ENCODE peak calls at places on chromosomes 13 and 19, in six cellular contexts. One of them, this sample, is unnamed.

GRCh38 chr19:4581381-4582111 is 22.1 kb upstream of the SEMA6B start:
- DNase-seq in stimulated activated naive CD8-positive, alpha-beta T cell treated with anti-CD3 and anti-CD28 coated beads, Interleukin-15, Interleukin-2, amounts not matched to agents 100 U/mL and 50 U/mL, for 24 hours: peak
- DNase-seq in AG04450: no peak
- DNase-seq in RPMI8226: peak
- DNase-seq in pulmonary artery endothelial cell: no peak
- DNase-seq in T-helper 2 cell: no peak
- DNase-seq in this sample: no peak

GRCh38 chr13:110293037-110293436 is 13.9 kb downstream of the COL4A1 start:
- DNase-seq in RPMI8226: no peak
- DNase-seq in T-helper 2 cell: no peak
- DNase-seq in stimulated activated naive CD8-positive, alpha-beta T cell treated with anti-CD3 and anti-CD28 coated beads, Interleukin-15, Interleukin-2, amounts not matched to agents 100 U/mL and 50 U/mL, for 24 hours: no peak
- DNase-seq in AG04450: no peak
- DNase-seq in pulmonary artery endothelial cell: no peak
- DNase-seq in this sample: no peak

GRCh38 chr19:49936549-49936948 is 7.2 kb upstream of the NUP62 start:
- DNase-seq in AG04450: no peak
- DNase-seq in RPMI8226: no peak
- DNase-seq in stimulated activated naive CD8-positive, alpha-beta T cell treated with anti-CD3 and anti-CD28 coated beads, Interleukin-15, Interleukin-2, amounts not matched to agents 100 U/mL and 50 U/mL, for 24 hours: no peak
- DNase-seq in T-helper 2 cell: no peak
- DNase-seq in pulmonary artery endothelial cell: no peak
- DNase-seq in this sample: no peak

GRCh38 chr13:51590966-51591627 is 6.8 kb downstream of the WDFY2 start:
- DNase-seq in RPMI8226: no peak
- DNase-seq in stimulated activated naive CD8-positive, alpha-beta T cell treated with anti-CD3 and anti-CD28 coated beads, Interleukin-15, Interleukin-2, amounts not matched to agents 100 U/mL and 50 U/mL, for 24 hours: no peak
- DNase-seq in AG04450: peak
- DNase-seq in pulmonary artery endothelial cell: no peak
- DNase-seq in T-helper 2 cell: no peak
- DNase-seq in this sample: no peak

GRCh38 chr19:33938821-33939220 is 142.2 kb downstream of the KCTD15 start:
- DNase-seq in AG04450: no peak
- DNase-seq in pulmonary artery endothelial cell: no peak
- DNase-seq in stimulated activated naive CD8-positive, alpha-beta T cell treated with anti-CD3 and anti-CD28 coated beads, Interleukin-15, Interleukin-2, amounts not matched to agents 100 U/mL and 50 U/mL, for 24 hours: no peak
- DNase-seq in RPMI8226: no peak
- DNase-seq in T-helper 2 cell: no peak
- DNase-seq in this sample: no peak

GRCh38 chr19:18416778-18417249 is 2.4 kb upstream of the SSBP4 start:
- DNase-seq in stimulated activated naive CD8-positive, alpha-beta T cell treated with anti-CD3 and anti-CD28 coated beads, Interleukin-15, Interleukin-2, amounts not matched to agents 100 U/mL and 50 U/mL, for 24 hours: peak
- DNase-seq in AG04450: no peak
- DNase-seq in RPMI8226: peak
- DNase-seq in pulmonary artery endothelial cell: no peak
- DNase-seq in T-helper 2 cell: peak
- DNase-seq in this sample: no peak

GRCh38 chr13:40261361-40261760 is 405.1 kb downstream of the FOXO1 start:
- DNase-seq in T-helper 2 cell: no peak
- DNase-seq in RPMI8226: no peak
- DNase-seq in pulmonary artery endothelial cell: no peak
- DNase-seq in stimulated activated naive CD8-positive, alpha-beta T cell treated with anti-CD3 and anti-CD28 coated beads, Interleukin-15, Interleukin-2, amounts not matched to agents 100 U/mL and 50 U/mL, for 24 hours: no peak
- DNase-seq in AG04450: no peak
- DNase-seq in this sample: no peak

GRCh38 chr13:44932171-44932849 is 57.0 kb downstream of the NUFIP1 start:
- DNase-seq in T-helper 2 cell: no peak
- DNase-seq in AG04450: no peak
- DNase-seq in RPMI8226: no peak
- DNase-seq in pulmonary artery endothelial cell: no peak
- DNase-seq in stimulated activated naive CD8-positive, alpha-beta T cell treated with anti-CD3 and anti-CD28 coated beads, Interleukin-15, Interleukin-2, amounts not matched to agents 100 U/mL and 50 U/mL, for 24 hours: no peak
- DNase-seq in this sample: no peak

GRCh38 chr13:44921478-44921877 is 67.8 kb downstream of the NUFIP1 start:
- DNase-seq in AG04450: no peak
- DNase-seq in T-helper 2 cell: no peak
- DNase-seq in RPMI8226: no peak
- DNase-seq in pulmonary artery endothelial cell: no peak
- DNase-seq in stimulated activated naive CD8-positive, alpha-beta T cell treated with anti-CD3 and anti-CD28 coated beads, Interleukin-15, Interleukin-2, amounts not matched to agents 100 U/mL and 50 U/mL, for 24 hours: no peak
- DNase-seq in this sample: no peak

GRCh38 chr19:5055457-5055776 is 86.5 kb downstream of the KDM4B start:
- DNase-seq in T-helper 2 cell: no peak
- DNase-seq in AG04450: no peak
- DNase-seq in stimulated activated naive CD8-positive, alpha-beta T cell treated with anti-CD3 and anti-CD28 coated beads, Interleukin-15, Interleukin-2, amounts not matched to agents 100 U/mL and 50 U/mL, for 24 hours: no peak
- DNase-seq in RPMI8226: no peak
- DNase-seq in pulmonary artery endothelial cell: no peak
- DNase-seq in this sample: no peak

GRCh38 chr19:14603990-14604387 is 21.1 kb downstream of the CLEC17A start:
- DNase-seq in pulmonary artery endothelial cell: no peak
- DNase-seq in T-helper 2 cell: no peak
- DNase-seq in RPMI8226: no peak
- DNase-seq in stimulated activated naive CD8-positive, alpha-beta T cell treated with anti-CD3 and anti-CD28 coated beads, Interleukin-15, Interleukin-2, amounts not matched to agents 100 U/mL and 50 U/mL, for 24 hours: no peak
- DNase-seq in AG04450: no peak
- DNase-seq in this sample: no peak

GRCh38 chr13:83731113-83731512 is 151.2 kb downstream of the SLITRK1 start:
- DNase-seq in AG04450: no peak
- DNase-seq in pulmonary artery endothelial cell: no peak
- DNase-seq in T-helper 2 cell: no peak
- DNase-seq in stimulated activated naive CD8-positive, alpha-beta T cell treated with anti-CD3 and anti-CD28 coated beads, Interleukin-15, Interleukin-2, amounts not matched to agents 100 U/mL and 50 U/mL, for 24 hours: no peak
- DNase-seq in RPMI8226: no peak
- DNase-seq in this sample: no peak

GRCh38 chr19:19865750-19866598 is at the start of gene ZNF253:
- DNase-seq in T-helper 2 cell: peak
- DNase-seq in stimulated activated naive CD8-positive, alpha-beta T cell treated with anti-CD3 and anti-CD28 coated beads, Interleukin-15, Interleukin-2, amounts not matched to agents 100 U/mL and 50 U/mL, for 24 hours: peak
- DNase-seq in RPMI8226: peak
- DNase-seq in AG04450: peak
- DNase-seq in pulmonary artery endothelial cell: peak
- DNase-seq in this sample: peak

GRCh38 chr13:91347996-91348905 is 764 bp downstream of the MIR17HG start:
- DNase-seq in T-helper 2 cell: peak
- DNase-seq in pulmonary artery endothelial cell: no peak
- DNase-seq in stimulated activated naive CD8-positive, alpha-beta T cell treated with anti-CD3 and anti-CD28 coated beads, Interleukin-15, Interleukin-2, amounts not matched to agents 100 U/mL and 50 U/mL, for 24 hours: peak
- DNase-seq in RPMI8226: peak
- DNase-seq in AG04450: no peak
- DNase-seq in this sample: no peak

GRCh38 chr19:5539431-5539833 is 28.3 kb downstream of the TINCR start:
- DNase-seq in AG04450: no peak
- DNase-seq in stimulated activated naive CD8-positive, alpha-beta T cell treated with anti-CD3 and anti-CD28 coated beads, Interleukin-15, Interleukin-2, amounts not matched to agents 100 U/mL and 50 U/mL, for 24 hours: no peak
- DNase-seq in RPMI8226: peak
- DNase-seq in pulmonary artery endothelial cell: no peak
- DNase-seq in T-helper 2 cell: no peak
- DNase-seq in this sample: no peak

GRCh38 chr13:106151056-106151699 is 384.3 kb downstream of the EFNB2 start:
- DNase-seq in pulmonary artery endothelial cell: peak
- DNase-seq in T-helper 2 cell: no peak
- DNase-seq in stimulated activated naive CD8-positive, alpha-beta T cell treated with anti-CD3 and anti-CD28 coated beads, Interleukin-15, Interleukin-2, amounts not matched to agents 100 U/mL and 50 U/mL, for 24 hours: no peak
- DNase-seq in AG04450: peak
- DNase-seq in RPMI8226: no peak
- DNase-seq in this sample: no peak

GRCh38 chr13:48126944-48127814 is 32.3 kb upstream of the MED4 start:
- DNase-seq in AG04450: no peak
- DNase-seq in RPMI8226: peak
- DNase-seq in T-helper 2 cell: peak
- DNase-seq in stimulated activated naive CD8-positive, alpha-beta T cell treated with anti-CD3 and anti-CD28 coated beads, Interleukin-15, Interleukin-2, amounts not matched to agents 100 U/mL and 50 U/mL, for 24 hours: no peak
- DNase-seq in pulmonary artery endothelial cell: no peak
- DNase-seq in this sample: no peak

GRCh38 chr19:6172074-6172863 is 36.8 kb downstream of the ACSBG2 start:
- DNase-seq in pulmonary artery endothelial cell: no peak
- DNase-seq in stimulated activated naive CD8-positive, alpha-beta T cell treated with anti-CD3 and anti-CD28 coated beads, Interleukin-15, Interleukin-2, amounts not matched to agents 100 U/mL and 50 U/mL, for 24 hours: no peak
- DNase-seq in AG04450: no peak
- DNase-seq in RPMI8226: no peak
- DNase-seq in T-helper 2 cell: no peak
- DNase-seq in this sample: no peak

GRCh38 chr19:11881151-11881800 is 6.3 kb upstream of the ZNF69 start:
- DNase-seq in pulmonary artery endothelial cell: peak
- DNase-seq in RPMI8226: peak
- DNase-seq in AG04450: no peak
- DNase-seq in stimulated activated naive CD8-positive, alpha-beta T cell treated with anti-CD3 and anti-CD28 coated beads, Interleukin-15, Interleukin-2, amounts not matched to agents 100 U/mL and 50 U/mL, for 24 hours: peak
- DNase-seq in T-helper 2 cell: peak
- DNase-seq in this sample: no peak

This sample was measured in glomerular endothelial cell.